ENCODE peak calls at places on chromosomes 16 and 17, in six cellular contexts. U, B, A, G, O and H are unnamed samples.

GRCh38 chr17:47718634-47719405 is 14.2 kb upstream of the TBX21 start:
- DNase-seq in O (no peak), B (no peak), U (no peak), G (no peak), A (no peak), H (no peak)

GRCh38 chr17:61598014-61598413 is 7.0 kb upstream of the NACA2 start:
- DNase-seq in G (no peak), U (no peak), O (no peak), A (no peak), B (no peak), H (no peak)

GRCh38 chr17:14813649-14814048 is 451.5 kb downstream of the PMP22 start:
- DNase-seq in B (no peak), A (no peak), O (no peak), G (peak; percentile 62), U (no peak), H (no peak)

GRCh38 chr17:18859256-18859655 is 1.3 kb downstream of the PRPSAP2 start:
- DNase-seq in G (no peak), U (peak; percentile 45), A (no peak), B (no peak), O (no peak), H (no peak)

GRCh38 chr17:27860971-27861669 is 32.0 kb downstream of the LYRM9 start:
- DNase-seq in B (no peak), U (peak; percentile 45), O (no peak), A (no peak), G (no peak), H (no peak)

GRCh38 chr17:39737761-39738567 is at the start of gene GRB7:
- DNase-seq in O (no peak), U (peak; percentile 83), G (no peak), A (no peak), B (no peak), H (peak; percentile 52)

GRCh38 chr17:77959216-77959925 is 868 bp downstream of the TNRC6C start:
- DNase-seq in O (peak; percentile 46), B (no peak), A (no peak), G (peak; percentile 35), U (peak; percentile 20), H (no peak)

GRCh38 chr16:88593489-88593888 is 23.3 kb downstream of the ZC3H18 start:
- DNase-seq in B (no peak), G (no peak), U (no peak), A (peak; percentile 34), O (no peak), H (no peak)

GRCh38 chr17:9821921-9822320 is at the start of gene GSG1L2:
- DNase-seq in U (no peak), B (no peak), A (no peak), O (no peak), G (no peak), H (no peak)

GRCh38 chr17:77734371-77735050 is 224.0 kb upstream of the TNRC6C start:
- DNase-seq in U (peak; percentile 9), B (peak; percentile 91), O (peak; percentile 8), G (no peak), A (peak; percentile 94), H (peak; percentile 8)

GRCh38 chr17:979539-980405 is at the start of gene NXN:
- DNase-seq in B (peak; percentile 80), U (peak; percentile 81), A (peak; percentile 85), O (peak; percentile 93), G (peak; percentile 97), H (peak; percentile 91)
- TF ChIP-seq CTCF in B (no peak), U (no peak), A (no peak), O (no peak), G (no peak), H (peak; percentile 40)

GRCh38 chr16:68900009-68900408 is 56.7 kb downstream of the TANGO6 start:
- DNase-seq in O (no peak), G (no peak), U (no peak), A (no peak), B (no peak), H (no peak)

GRCh38 chr16:68898026-68898425 is 54.7 kb downstream of the TANGO6 start:
- DNase-seq in G (no peak), A (no peak), B (no peak), O (no peak), U (no peak), H (no peak)

GRCh38 chr16:68902376-68903345 is 59.3 kb downstream of the TANGO6 start:
- DNase-seq in B (no peak), U (peak; percentile 77), O (no peak), A (peak; percentile 16), G (peak; percentile 50), H (peak; percentile 11)

GRCh38 chr16:68907297-68907999 is 64.1 kb downstream of the TANGO6 start:
- DNase-seq in B (no peak), O (no peak), G (no peak), A (no peak), U (no peak), H (no peak)

DNA sequence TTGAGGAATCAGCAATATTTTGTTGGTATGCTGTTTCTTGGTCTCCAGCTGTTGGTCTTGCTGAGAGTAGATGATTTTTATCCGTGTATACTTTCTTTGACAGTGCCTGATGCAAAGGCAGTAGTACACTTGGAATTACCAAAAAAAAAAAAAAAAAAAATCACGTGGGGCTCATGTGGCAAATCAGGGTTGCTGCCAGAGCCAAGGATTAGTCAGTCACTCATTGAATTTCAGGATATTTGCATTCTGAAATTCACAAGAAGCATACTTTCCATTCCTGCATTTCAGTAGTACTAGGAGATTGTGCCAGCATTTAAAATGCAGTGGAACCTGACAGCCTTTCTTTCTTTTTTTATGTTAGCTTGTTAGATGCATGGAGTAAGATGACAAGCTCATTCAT is 58.6 kb downstream of the TANGO6 start:
- DNase-seq in G (no peak), B (no peak), A (no peak), O (no peak), U (peak; percentile 47), H (no peak)
- TF ChIP-seq CTCF in G (no peak), B (no peak), A (no peak), O (no peak), U (no peak), H (no peak)

GRCh38 chr17:36657763-36658490 is 56.5 kb downstream of the MRM1 start:
- DNase-seq in G (peak; percentile 26), A (no peak), U (no peak), B (no peak), O (no peak), H (peak; percentile 21)
- TF ChIP-seq CTCF in G (no peak), A (no peak), U (no peak), B (no peak), O (no peak), H (peak; percentile 50)

DNA sequence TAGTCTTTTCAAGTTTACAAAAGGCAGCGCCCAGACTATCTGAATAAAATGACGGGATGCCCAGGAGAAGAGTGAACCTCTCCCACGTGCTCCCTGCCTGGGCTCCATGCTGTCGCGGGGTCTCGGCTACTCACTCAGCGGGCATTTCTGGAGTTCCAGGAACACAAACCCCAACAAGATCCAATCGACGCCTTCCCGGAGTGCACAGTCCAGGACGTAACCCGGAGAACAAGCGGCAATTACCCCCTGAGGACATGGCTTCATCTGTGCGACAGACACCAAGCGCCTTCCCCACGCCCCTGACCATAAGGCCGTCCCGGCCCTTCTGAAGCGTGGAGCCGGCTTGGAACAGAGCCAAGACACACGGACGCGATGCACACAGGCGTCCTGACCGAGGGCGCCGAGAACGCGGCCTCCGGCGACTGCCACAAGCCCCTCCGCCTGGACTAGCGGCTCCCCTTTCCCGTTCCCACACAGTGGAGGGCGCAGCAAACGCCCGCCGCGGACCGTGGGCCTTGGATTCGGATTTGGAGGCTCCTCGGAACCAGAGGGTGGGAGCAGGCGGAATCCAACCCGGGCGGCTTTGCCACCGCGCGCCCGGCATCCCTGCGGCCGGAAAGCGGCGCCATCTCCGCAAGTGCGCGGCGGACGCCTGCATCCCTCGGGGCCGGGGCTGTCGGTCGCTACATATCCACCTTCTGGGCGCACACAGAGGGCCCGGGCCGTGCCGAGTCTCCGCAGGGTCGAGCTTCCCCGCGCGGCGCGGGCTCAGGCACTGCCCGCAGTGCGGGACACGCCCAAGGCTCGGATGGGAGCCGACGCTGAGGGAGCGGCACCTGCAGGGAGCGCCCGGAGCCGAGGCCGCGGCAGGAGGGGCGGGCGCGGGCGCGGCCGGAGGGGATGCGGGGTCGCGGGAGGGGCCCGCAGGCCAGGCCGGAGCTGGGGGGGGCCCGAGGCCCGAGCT is 725 bp downstream of the ABCA3 start:
- DNase-seq in A (peak; percentile 53), O (peak; percentile 55), B (no peak), U (peak; percentile 36), G (peak; percentile 42), H (peak; percentile 39)
- TF ChIP-seq CTCF in A (no peak), O (no peak), B (no peak), U (no peak), G (no peak), H (no peak)

GRCh38 chr17:12538003-12538402 is 127.7 kb upstream of the MYOCD start:
- DNase-seq in U (no peak), G (no peak), O (no peak), A (no peak), B (no peak), H (no peak)
- TF ChIP-seq CTCF in U (no peak), G (no peak), O (no peak), A (no peak), B (no peak), H (no peak)